ENCODE peak calls at places on chromosome 13, in five cellular contexts. J is IMR-90, Y is trophoblast cell, C is mesenchymal stem cell, D is neuronal stem cell. E is an unnamed sample. For H3K4me1 and H3K27me3, the result is how much of the 10 kb centered on the place peaks cover.

GRCh38 chr13:98672947-98673545 is 79.4 kb downstream of the SLC15A1 start:
- DNase-seq in D (peak), C (peak), Y (peak), J (peak), E (peak)

GRCh38 chr13:29595380-29596063 is at the start of gene SLC7A1:
- DNase-seq in C (peak), Y (peak), J (peak), D (peak), E (peak)

GRCh38 chr13:36370108-36370429 is 23.9 kb upstream of the SPART start:
- DNase-seq in C (no peak), J (no peak), Y (no peak), D (no peak), E (no peak)

GRCh38 chr13:66864627-66865026 is 365.5 kb downstream of the PCDH9 start:
- DNase-seq in Y (no peak), D (no peak), J (no peak), C (no peak), E (no peak)

GRCh38 chr13:96744665-96745331 is 249.5 kb downstream of the OXGR1 start:
- DNase-seq in Y (no peak), D (no peak), C (no peak), J (no peak), E (no peak)

GRCh38 chr13:41678320-41678719 is 221.0 kb downstream of the RGCC start:
- DNase-seq in C (no peak), J (peak), D (no peak), Y (no peak), E (no peak)

GRCh38 chr13:28059214-28059613 is 41.2 kb downstream of the FLT3 start:
- DNase-seq in D (peak), C (peak), Y (peak), J (peak), E (peak)

GRCh38 chr13:24931450-24932217 is 164.3 kb upstream of the PABPC3 start:
- DNase-seq in Y (no peak), J (no peak), C (no peak), D (peak), E (peak)

GRCh38 chr13:41649659-41650058 is 192.3 kb downstream of the RGCC start:
- DNase-seq in J (peak), Y (peak), D (no peak), C (peak), E (peak)

GRCh38 chr13:86464193-86464592 is 665.0 kb upstream of the SLITRK6 start:
- DNase-seq in D (no peak), Y (no peak), J (no peak), C (no peak), E (peak)

GRCh38 chr13:81916471-81916870 is 1575.5 kb upstream of the SPRY2 start:
- DNase-seq in D (no peak), C (no peak), Y (no peak), J (no peak), E (no peak)

GRCh38 chr13:99179460-99179859 is 21.2 kb upstream of the UBAC2 start:
- DNase-seq in Y (no peak), J (no peak), D (no peak), C (no peak), E (no peak)

GRCh38 chr13:41563501-41564001 is 106.2 kb downstream of the RGCC start:
- DNase-seq in C (peak), J (peak), Y (peak), D (no peak), E (no peak)

GRCh38 chr13:43687038-43687437 is 99.7 kb downstream of the ENOX1 start:
- DNase-seq in Y (no peak), D (no peak), J (no peak), C (no peak), E (no peak)

GRCh38 chr13:49303533-49304252 is 56.0 kb downstream of the CDADC1 start:
- DNase-seq in J (no peak), Y (no peak), D (no peak), C (no peak), E (no peak)

GRCh38 chr13:94248454-94249233 is 230.8 kb downstream of the DCT start:
- DNase-seq in D (no peak), Y (no peak), J (peak), C (no peak), E (peak)

GRCh38 chr13:94249512-94249911 is 230.0 kb downstream of the DCT start:
- DNase-seq in C (peak), J (peak), D (peak), Y (no peak), E (peak)

GRCh38 chr13:94254737-94255136 is 224.7 kb downstream of the DCT start:
- DNase-seq in D (no peak), J (peak), C (no peak), Y (no peak), E (no peak)

GRCh38 chr13:94251801-94252200 is 227.7 kb downstream of the DCT start:
- DNase-seq in C (no peak), J (peak), D (no peak), Y (no peak), E (no peak)

DNA sequence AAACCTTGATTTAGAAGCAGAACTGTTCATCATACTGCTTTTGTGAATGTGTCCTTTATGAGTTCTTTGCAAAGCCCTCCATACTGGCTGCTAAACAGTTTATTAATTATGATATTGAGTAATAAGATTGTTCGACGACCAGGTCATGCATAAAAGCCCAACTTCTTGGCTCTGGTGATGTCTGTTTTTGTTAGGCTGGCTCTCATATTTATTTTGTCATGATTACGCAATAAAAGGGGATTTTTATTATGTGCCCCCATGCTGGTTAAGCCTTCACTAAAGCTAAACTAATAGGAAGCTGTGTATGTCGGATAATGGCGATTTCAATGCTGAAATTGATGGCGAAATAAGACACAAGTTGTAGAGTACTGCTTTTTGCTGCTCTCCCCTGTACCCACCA is 227.3 kb downstream of the DCT start:
- DNase-seq in J (no peak), Y (no peak), D (no peak), C (no peak), E (no peak)
- H3K4me1 ChIP-seq in J (under half), Y (under half), D (under half), C (under half), E (under half)

GRCh38 chr13:111203742-111204386 is 88.8 kb downstream of the ARHGEF7 start:
- DNase-seq in C (no peak), Y (no peak), D (no peak), J (no peak), E (no peak)

GRCh38 chr13:111206148-111206547 is 91.0 kb downstream of the ARHGEF7 start:
- DNase-seq in J (no peak), C (no peak), Y (no peak), D (no peak), E (no peak)

GRCh38 chr13:111202745-111203144 is 87.6 kb downstream of the ARHGEF7 start:
- DNase-seq in C (peak), J (peak), Y (peak), D (no peak), E (peak)

GRCh38 chr13:111202149-111202548 is 87.0 kb downstream of the ARHGEF7 start:
- DNase-seq in J (no peak), D (no peak), Y (no peak), C (no peak), E (peak)

DNA sequence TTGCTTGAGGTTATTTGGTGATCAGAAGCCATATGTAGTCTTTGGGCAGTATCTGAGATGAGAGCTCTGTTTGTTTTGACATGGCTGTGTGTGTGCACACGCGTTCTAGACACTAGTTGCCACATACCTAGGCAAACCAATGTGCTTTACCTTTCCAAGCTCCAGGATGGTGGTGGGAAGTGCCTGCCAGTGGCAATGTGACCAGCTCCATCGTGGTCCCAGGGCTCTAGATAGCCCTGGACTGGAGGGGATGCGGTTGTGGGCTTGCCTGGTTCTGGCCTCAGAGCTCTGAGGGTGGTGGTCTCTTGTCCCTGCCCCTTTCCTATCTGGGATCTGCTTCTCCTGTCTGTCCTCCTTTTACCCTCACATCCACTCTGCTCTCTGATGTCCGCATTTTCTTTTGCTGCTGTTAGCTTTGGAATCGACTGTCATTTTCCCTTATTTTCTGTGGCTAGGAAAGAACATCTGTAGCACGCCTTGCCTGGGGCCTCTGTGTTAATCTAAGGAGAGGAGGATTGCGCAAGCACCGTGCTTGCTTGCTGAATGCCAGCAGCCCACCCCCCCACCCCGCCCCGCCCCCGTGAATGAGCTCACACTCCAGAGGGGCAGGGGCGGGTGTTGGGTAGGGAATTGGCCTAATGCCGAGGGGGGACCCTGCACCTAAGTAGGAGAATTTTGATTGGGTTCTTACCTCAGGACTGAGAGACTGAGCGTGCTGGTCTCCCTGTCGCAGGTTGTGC is 89.5 kb downstream of the ARHGEF7 start:
- DNase-seq in Y (peak), D (no peak), J (peak), C (peak), E (peak)
- H3K4ac ChIP-seq in Y (no peak), D (no peak), J (peak), C (peak), E (no peak)

DNA sequence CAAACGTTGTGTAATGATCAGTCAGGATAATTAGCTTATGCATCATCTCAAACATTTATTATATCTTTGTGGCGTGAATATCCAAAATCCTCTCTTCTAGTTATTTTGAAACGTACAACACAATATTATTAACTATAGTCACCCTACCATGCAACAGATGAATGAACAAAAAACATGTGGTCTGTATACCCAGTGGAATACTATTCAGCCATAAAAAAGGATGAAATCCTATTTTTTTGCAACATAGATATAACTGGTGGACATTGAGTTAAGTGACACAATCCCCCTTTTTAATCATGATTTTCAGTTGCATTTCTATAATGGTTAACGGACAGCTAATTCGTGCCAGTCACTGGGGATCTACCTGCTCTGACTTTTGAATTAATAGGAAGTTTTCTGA is 145.6 kb downstream of the SOX1 start:
- DNase-seq in Y (no peak), J (no peak), D (no peak), C (no peak), E (no peak)
- H3K27me3 ChIP-seq in Y (under half), J (under half), D (under half), C (under half), E (under half)

DNA sequence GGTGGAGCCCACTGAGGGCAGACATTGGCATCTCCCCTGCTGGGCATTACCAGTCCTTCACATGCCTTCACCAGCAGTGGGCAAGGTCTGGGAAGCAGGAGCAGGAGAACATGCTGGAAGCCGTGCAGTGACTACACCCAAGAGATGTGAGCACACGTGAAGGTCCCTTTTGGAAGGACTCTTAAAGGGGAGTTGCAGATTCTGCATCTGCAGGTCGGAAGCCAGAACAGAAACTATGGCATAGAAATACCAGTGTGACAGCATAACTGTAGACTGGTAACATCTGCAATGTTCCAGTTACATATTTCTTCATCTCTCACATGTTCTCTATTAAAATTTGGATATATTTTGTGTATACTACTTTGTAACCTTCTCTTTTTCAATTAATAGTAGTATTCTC is 26.9 kb upstream of the KL start:
- DNase-seq in J (no peak), C (no peak), D (no peak), Y (no peak), E (no peak)
- H3K4me1 ChIP-seq in J (under half), C (under half), D (under half), Y (under half), E (under half)

GRCh38 chr13:20721058-20721453 is 17.6 kb downstream of the IL17D start:
- DNase-seq in J (no peak), C (no peak), Y (no peak), D (no peak), E (no peak)

GRCh38 chr13:20720499-20720898 is 17.0 kb downstream of the IL17D start:
- DNase-seq in C (no peak), D (no peak), Y (no peak), J (no peak), E (no peak)

GRCh38 chr13:20718958-20719566 is 15.6 kb downstream of the IL17D start:
- DNase-seq in J (no peak), Y (no peak), D (no peak), C (no peak), E (no peak)

GRCh38 chr13:20719783-20720182 is 16.3 kb downstream of the IL17D start:
- DNase-seq in C (no peak), J (no peak), Y (no peak), D (no peak), E (no peak)

DNA sequence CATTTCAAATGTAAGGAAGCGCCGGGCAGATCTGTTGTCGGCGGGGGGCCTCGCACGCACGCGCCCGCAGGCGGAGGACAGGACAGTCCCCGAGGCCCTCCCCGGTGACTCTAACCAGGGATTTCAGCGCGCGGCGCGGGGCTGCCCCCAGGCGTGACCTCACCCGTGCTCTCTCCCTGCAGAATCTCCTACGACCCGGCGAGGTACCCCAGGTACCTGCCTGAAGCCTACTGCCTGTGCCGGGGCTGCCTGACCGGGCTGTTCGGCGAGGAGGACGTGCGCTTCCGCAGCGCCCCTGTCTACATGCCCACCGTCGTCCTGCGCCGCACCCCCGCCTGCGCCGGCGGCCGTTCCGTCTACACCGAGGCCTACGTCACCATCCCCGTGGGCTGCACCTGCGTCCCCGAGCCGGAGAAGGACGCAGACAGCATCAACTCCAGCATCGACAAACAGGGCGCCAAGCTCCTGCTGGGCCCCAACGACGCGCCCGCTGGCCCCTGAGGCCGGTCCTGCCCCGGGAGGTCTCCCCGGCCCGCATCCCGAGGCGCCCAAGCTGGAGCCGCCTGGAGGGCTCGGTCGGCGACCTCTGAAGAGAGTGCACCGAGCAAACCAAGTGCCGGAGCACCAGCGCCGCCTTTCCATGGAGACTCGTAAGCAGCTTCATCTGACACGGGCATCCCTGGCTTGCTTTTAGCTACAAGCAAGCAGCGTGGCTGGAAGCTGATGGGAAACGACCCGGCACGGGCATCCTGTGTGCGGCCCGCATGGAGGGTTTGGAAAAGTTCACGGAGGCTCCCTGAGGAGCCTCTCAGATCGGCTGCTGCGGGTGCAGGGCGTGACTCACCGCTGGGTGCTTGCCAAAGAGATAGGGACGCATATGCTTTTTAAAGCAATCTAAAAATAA is 18.2 kb downstream of the IL17D start:
- DNase-seq in C (peak), J (peak), D (no peak), Y (peak), E (peak)
- H3K4ac ChIP-seq in C (no peak), J (no peak), D (peak), Y (no peak), E (no peak)

GRCh38 chr13:110798595-110798994 is 85.1 kb downstream of the ING1 start:
- DNase-seq in C (no peak), Y (no peak), D (no peak), J (no peak), E (no peak)
- H3K27me3 ChIP-seq in C (under half), Y (under half), D (under half), J (under half), E (under half)